ENCODE peak calls at places on chromosomes 3 and 15, in five cellular contexts. One of them, this sample, is unnamed.

GRCh38 chr3:32296251-32297204 is 58.0 kb downstream of the CMTM8 start:
- DNase-seq in cardiac muscle cell: peak; percentile 80
- DNase-seq in left ventricle myocardium inferior: peak; percentile 55
- DNase-seq in lower lobe of right lung: peak; percentile 69
- DNase-seq in heart left ventricle: peak; percentile 49
- DNase-seq in this sample: peak; percentile 63

GRCh38 chr15:32636410-32636809 is 5.1 kb upstream of the SCG5 start:
- DNase-seq in cardiac muscle cell: no peak
- DNase-seq in left ventricle myocardium inferior: no peak
- DNase-seq in lower lobe of right lung: no peak
- DNase-seq in heart left ventricle: no peak
- DNase-seq in this sample: no peak

GRCh38 chr15:98017150-98017964 is 56.9 kb downstream of the ARRDC4 start:
- DNase-seq in cardiac muscle cell: no peak
- DNase-seq in left ventricle myocardium inferior: no peak
- DNase-seq in lower lobe of right lung: no peak
- DNase-seq in heart left ventricle: no peak
- DNase-seq in this sample: no peak

GRCh38 chr3:52014613-52015012 is 18.9 kb upstream of the RPL29 start:
- DNase-seq in cardiac muscle cell: no peak
- DNase-seq in left ventricle myocardium inferior: no peak
- DNase-seq in lower lobe of right lung: no peak
- DNase-seq in heart left ventricle: no peak
- DNase-seq in this sample: no peak

GRCh38 chr3:117921908-117922456 is 1112.7 kb downstream of the IGSF11 start:
- DNase-seq in cardiac muscle cell: no peak
- DNase-seq in left ventricle myocardium inferior: no peak
- DNase-seq in lower lobe of right lung: no peak
- DNase-seq in heart left ventricle: no peak
- DNase-seq in this sample: no peak

GRCh38 chr3:61250784-61251173 is 473 bp downstream of the FHIT start:
- DNase-seq in cardiac muscle cell: peak; percentile 23
- DNase-seq in left ventricle myocardium inferior: peak; percentile 17
- DNase-seq in lower lobe of right lung: no peak
- DNase-seq in heart left ventricle: peak; percentile 46
- DNase-seq in this sample: peak; percentile 47

GRCh38 chr15:90099868-90100854 is 2.1 kb downstream of the IDH2 start:
- DNase-seq in cardiac muscle cell: peak; percentile 57
- DNase-seq in left ventricle myocardium inferior: no peak
- DNase-seq in lower lobe of right lung: no peak
- DNase-seq in heart left ventricle: peak; percentile 69
- DNase-seq in this sample: peak; percentile 69

GRCh38 chr3:176513604-176514003 is 683.7 kb downstream of the TBL1XR1 start:
- DNase-seq in cardiac muscle cell: peak; percentile 6
- DNase-seq in left ventricle myocardium inferior: no peak
- DNase-seq in lower lobe of right lung: no peak
- DNase-seq in heart left ventricle: no peak
- DNase-seq in this sample: no peak

GRCh38 chr3:196150481-196150880 is 60.7 kb downstream of the ZDHHC19 start:
- DNase-seq in cardiac muscle cell: no peak
- DNase-seq in left ventricle myocardium inferior: no peak
- DNase-seq in lower lobe of right lung: no peak
- DNase-seq in heart left ventricle: no peak
- DNase-seq in this sample: peak; percentile 54

GRCh38 chr15:90160781-90161727 is 40.1 kb upstream of the SEMA4B start:
- DNase-seq in cardiac muscle cell: no peak
- DNase-seq in left ventricle myocardium inferior: no peak
- DNase-seq in lower lobe of right lung: peak; percentile 78
- DNase-seq in heart left ventricle: no peak
- DNase-seq in this sample: peak; percentile 94

GRCh38 chr3:70471464-70472342 is 159.3 kb upstream of the MDFIC2 start:
- DNase-seq in cardiac muscle cell: no peak
- DNase-seq in left ventricle myocardium inferior: no peak
- DNase-seq in lower lobe of right lung: no peak
- DNase-seq in heart left ventricle: no peak
- DNase-seq in this sample: peak; percentile 9

GRCh38 chr15:69568621-69569020 is 116.0 kb downstream of the RPLP1 start:
- DNase-seq in cardiac muscle cell: peak; percentile 85
- DNase-seq in left ventricle myocardium inferior: no peak
- DNase-seq in lower lobe of right lung: no peak
- DNase-seq in heart left ventricle: no peak
- DNase-seq in this sample: no peak

GRCh38 chr3:112416391-112417212 is 82.7 kb downstream of the BTLA start:
- DNase-seq in cardiac muscle cell: no peak
- DNase-seq in left ventricle myocardium inferior: no peak
- DNase-seq in lower lobe of right lung: no peak
- DNase-seq in heart left ventricle: no peak
- DNase-seq in this sample: no peak

GRCh38 chr15:89496155-89497098 is at the start of gene RHCG:
- DNase-seq in cardiac muscle cell: peak; percentile 60
- DNase-seq in left ventricle myocardium inferior: no peak
- DNase-seq in lower lobe of right lung: no peak
- DNase-seq in heart left ventricle: no peak
- DNase-seq in this sample: peak; percentile 4

GRCh38 chr3:98032881-98033280 is 2.2 kb downstream of the GABRR3 start:
- DNase-seq in cardiac muscle cell: no peak
- DNase-seq in left ventricle myocardium inferior: no peak
- DNase-seq in lower lobe of right lung: no peak
- DNase-seq in heart left ventricle: no peak
- DNase-seq in this sample: no peak

GRCh38 chr3:46059432-46059831 is 32.1 kb upstream of the XCR1 start:
- DNase-seq in cardiac muscle cell: no peak
- DNase-seq in left ventricle myocardium inferior: no peak
- DNase-seq in lower lobe of right lung: no peak
- DNase-seq in heart left ventricle: no peak
- DNase-seq in this sample: no peak

GRCh38 chr15:34155859-34156258 is 54.0 kb downstream of the PGBD4 start:
- DNase-seq in cardiac muscle cell: no peak
- DNase-seq in left ventricle myocardium inferior: no peak
- DNase-seq in lower lobe of right lung: no peak
- DNase-seq in heart left ventricle: no peak
- DNase-seq in this sample: no peak

GRCh38 chr3:21919383-21919782 is 168.4 kb upstream of the ZNF385D start:
- DNase-seq in cardiac muscle cell: no peak
- DNase-seq in left ventricle myocardium inferior: no peak
- DNase-seq in lower lobe of right lung: no peak
- DNase-seq in heart left ventricle: no peak
- DNase-seq in this sample: no peak

GRCh38 chr3:55486857-55487375 is at the start of gene WNT5A:
- DNase-seq in cardiac muscle cell: peak; percentile 60
- DNase-seq in left ventricle myocardium inferior: peak; percentile 53
- DNase-seq in lower lobe of right lung: peak; percentile 67
- DNase-seq in heart left ventricle: peak; percentile 41
- DNase-seq in this sample: peak; percentile 69

GRCh38 chr3:106261915-106262683 is 393.3 kb upstream of the CBLB start:
- DNase-seq in cardiac muscle cell: peak; percentile 38
- DNase-seq in left ventricle myocardium inferior: no peak
- DNase-seq in lower lobe of right lung: no peak
- DNase-seq in heart left ventricle: no peak
- DNase-seq in this sample: no peak

GRCh38 chr3:122944671-122945151 is 82.9 kb downstream of the SEMA5B start:
- DNase-seq in cardiac muscle cell: peak; percentile 67
- DNase-seq in left ventricle myocardium inferior: no peak
- DNase-seq in lower lobe of right lung: no peak
- DNase-seq in heart left ventricle: no peak
- DNase-seq in this sample: no peak

GRCh38 chr15:40267670-40268069 is 15.2 kb downstream of the ANKRD63 start:
- DNase-seq in cardiac muscle cell: no peak
- DNase-seq in left ventricle myocardium inferior: no peak
- DNase-seq in lower lobe of right lung: no peak
- DNase-seq in heart left ventricle: no peak
- DNase-seq in this sample: no peak

GRCh38 chr3:107598926-107599754 is 76.4 kb downstream of the BBX start:
- DNase-seq in cardiac muscle cell: peak; percentile 62
- DNase-seq in left ventricle myocardium inferior: peak; percentile 44
- DNase-seq in lower lobe of right lung: peak; percentile 55
- DNase-seq in heart left ventricle: peak; percentile 48
- DNase-seq in this sample: peak; percentile 45

GRCh38 chr3:65288781-65289180 is 601.0 kb upstream of the ADAMTS9 start:
- DNase-seq in cardiac muscle cell: no peak
- DNase-seq in left ventricle myocardium inferior: no peak
- DNase-seq in lower lobe of right lung: no peak
- DNase-seq in heart left ventricle: no peak
- DNase-seq in this sample: no peak

GRCh38 chr3:13072239-13073041 is 789 bp downstream of the IQSEC1 start:
- DNase-seq in cardiac muscle cell: no peak
- DNase-seq in left ventricle myocardium inferior: peak; percentile 77
- DNase-seq in lower lobe of right lung: no peak
- DNase-seq in heart left ventricle: peak; percentile 87
- DNase-seq in this sample: no peak

GRCh38 chr3:54353547-54354339 is 231.4 kb downstream of the CACNA2D3 start:
- DNase-seq in cardiac muscle cell: peak; percentile 50
- DNase-seq in left ventricle myocardium inferior: peak; percentile 25
- DNase-seq in lower lobe of right lung: no peak
- DNase-seq in heart left ventricle: peak; percentile 40
- DNase-seq in this sample: peak; percentile 60

GRCh38 chr3:65344444-65344843 is 656.6 kb upstream of the ADAMTS9 start:
- DNase-seq in cardiac muscle cell: no peak
- DNase-seq in left ventricle myocardium inferior: no peak
- DNase-seq in lower lobe of right lung: no peak
- DNase-seq in heart left ventricle: no peak
- DNase-seq in this sample: no peak

GRCh38 chr3:134314588-134315285 is 59.5 kb downstream of the AMOTL2 start:
- DNase-seq in cardiac muscle cell: no peak
- DNase-seq in left ventricle myocardium inferior: no peak
- DNase-seq in lower lobe of right lung: no peak
- DNase-seq in heart left ventricle: peak; percentile 36
- DNase-seq in this sample: peak; percentile 2

GRCh38 chr15:100686725-100687488 is 84.5 kb downstream of the ASB7 start:
- DNase-seq in cardiac muscle cell: no peak
- DNase-seq in left ventricle myocardium inferior: no peak
- DNase-seq in lower lobe of right lung: no peak
- DNase-seq in heart left ventricle: no peak
- DNase-seq in this sample: no peak

GRCh38 chr3:16181361-16181760 is 6.9 kb downstream of the GALNT15 start:
- DNase-seq in cardiac muscle cell: peak; percentile 48
- DNase-seq in left ventricle myocardium inferior: peak; percentile 50
- DNase-seq in lower lobe of right lung: peak; percentile 83
- DNase-seq in heart left ventricle: peak; percentile 52
- DNase-seq in this sample: peak; percentile 30

GRCh38 chr3:29170894-29171582 is 109.8 kb upstream of the RBMS3 start:
- DNase-seq in cardiac muscle cell: peak; percentile 62
- DNase-seq in left ventricle myocardium inferior: no peak
- DNase-seq in lower lobe of right lung: no peak
- DNase-seq in heart left ventricle: no peak
- DNase-seq in this sample: no peak

GRCh38 chr3:166199491-166199890 is 362.3 kb upstream of the BCHE start:
- DNase-seq in cardiac muscle cell: no peak
- DNase-seq in left ventricle myocardium inferior: no peak
- DNase-seq in lower lobe of right lung: no peak
- DNase-seq in heart left ventricle: no peak
- DNase-seq in this sample: no peak

GRCh38 chr3:64977308-64978100 is 289.7 kb upstream of the ADAMTS9 start:
- DNase-seq in cardiac muscle cell: peak; percentile 44
- DNase-seq in left ventricle myocardium inferior: no peak
- DNase-seq in lower lobe of right lung: no peak
- DNase-seq in heart left ventricle: no peak
- DNase-seq in this sample: no peak

GRCh38 chr15:43241100-43241499 is 20.3 kb upstream of the EPB42 start:
- DNase-seq in cardiac muscle cell: peak; percentile 62
- DNase-seq in left ventricle myocardium inferior: peak; percentile 26
- DNase-seq in lower lobe of right lung: no peak
- DNase-seq in heart left ventricle: peak; percentile 44
- DNase-seq in this sample: no peak

GRCh38 chr3:11995061-11995460 is 9.1 kb upstream of the SYN2 start:
- DNase-seq in cardiac muscle cell: no peak
- DNase-seq in left ventricle myocardium inferior: no peak
- DNase-seq in lower lobe of right lung: no peak
- DNase-seq in heart left ventricle: no peak
- DNase-seq in this sample: no peak

GRCh38 chr15:87365221-87365620 is 891.3 kb downstream of the NTRK3 start:
- DNase-seq in cardiac muscle cell: peak; percentile 76
- DNase-seq in left ventricle myocardium inferior: no peak
- DNase-seq in lower lobe of right lung: no peak
- DNase-seq in heart left ventricle: no peak
- DNase-seq in this sample: no peak

GRCh38 chr3:10646531-10647335 is 141.3 kb upstream of the ATP2B2 start:
- DNase-seq in cardiac muscle cell: no peak
- DNase-seq in left ventricle myocardium inferior: no peak
- DNase-seq in lower lobe of right lung: no peak
- DNase-seq in heart left ventricle: no peak
- DNase-seq in this sample: no peak

DNA sequence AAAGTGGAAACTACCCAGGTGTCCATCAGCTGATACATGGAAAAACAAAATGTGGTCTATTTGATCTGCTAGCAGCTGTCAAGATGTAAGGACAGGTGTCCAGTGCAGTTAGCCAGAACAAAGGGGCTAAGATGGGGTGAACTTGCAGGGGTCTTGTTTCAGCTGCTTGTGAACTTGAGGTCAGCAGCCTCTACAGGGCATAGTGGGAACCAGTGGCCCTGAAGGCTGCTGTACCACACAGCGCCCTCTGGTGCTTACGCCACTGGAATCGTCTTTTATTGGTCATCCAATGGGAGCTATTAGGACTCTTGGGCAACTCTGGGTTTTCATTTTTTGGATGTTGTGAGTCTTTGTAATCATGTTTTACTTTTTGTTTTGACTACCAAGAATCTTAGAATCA is 62.2 kb upstream of the CTSH start:
- DNase-seq in cardiac muscle cell: peak; percentile 71
- DNase-seq in left ventricle myocardium inferior: peak; percentile 42
- DNase-seq in lower lobe of right lung: peak; percentile 72
- DNase-seq in heart left ventricle: peak; percentile 78
- DNase-seq in this sample: peak; percentile 58
- H3K4me1 ChIP-seq in cardiac muscle cell: peaks cover 10% of the 10 kb centered on the region
- H3K4me1 ChIP-seq in left ventricle myocardium inferior: peaks cover 5% of the 10 kb centered on the region
- H3K4me1 ChIP-seq in lower lobe of right lung: peaks cover 15% of the 10 kb centered on the region
- H3K4me1 ChIP-seq in heart left ventricle: peaks cover 7% of the 10 kb centered on the region
- H3K4me1 ChIP-seq in this sample: peaks cover 3% of the 10 kb centered on the region

DNA sequence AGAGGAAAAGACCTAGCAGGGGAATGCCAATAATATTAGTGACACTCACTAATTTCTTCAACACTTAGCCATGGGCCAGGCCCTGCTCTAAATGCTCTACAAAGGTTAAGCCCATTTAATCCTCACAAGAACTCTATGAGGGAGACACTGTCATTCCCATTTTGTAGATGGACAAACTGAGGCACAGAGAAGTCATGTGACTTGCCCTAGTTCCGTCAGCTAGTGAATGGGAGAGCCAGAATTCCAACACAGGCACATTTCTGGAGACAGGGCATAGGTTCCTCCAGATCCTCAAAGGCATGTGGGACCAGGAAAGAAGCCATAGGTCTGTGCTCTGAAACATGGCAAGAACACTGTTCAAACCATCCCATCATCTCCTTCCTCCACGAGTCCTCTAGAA is 31.5 kb downstream of the LOXL1 start:
- DNase-seq in cardiac muscle cell: no peak
- DNase-seq in left ventricle myocardium inferior: no peak
- DNase-seq in lower lobe of right lung: no peak
- DNase-seq in heart left ventricle: no peak
- DNase-seq in this sample: no peak
- H3K27ac ChIP-seq in cardiac muscle cell: no peak overlapping the region
- H3K27ac ChIP-seq in left ventricle myocardium inferior: no peak overlapping the region
- H3K27ac ChIP-seq in lower lobe of right lung: no peak overlapping the region
- H3K27ac ChIP-seq in heart left ventricle: no peak overlapping the region
- H3K27ac ChIP-seq in this sample: no peak overlapping the region

GRCh38 chr3:18847583-18848197 is 300.6 kb upstream of the KCNH8 start:
- DNase-seq in cardiac muscle cell: no peak
- DNase-seq in left ventricle myocardium inferior: no peak
- DNase-seq in lower lobe of right lung: no peak
- DNase-seq in heart left ventricle: no peak
- DNase-seq in this sample: no peak
- TF ChIP-seq CTCF in cardiac muscle cell: no peak
- TF ChIP-seq CTCF in left ventricle myocardium inferior: peak; percentile 22
- TF ChIP-seq CTCF in lower lobe of right lung: peak; percentile 31
- TF ChIP-seq CTCF in heart left ventricle: no peak
- TF ChIP-seq CTCF in this sample: peak; percentile 17

GRCh38 chr3:181728470-181728869 is 16.7 kb downstream of the SOX2 start:
- DNase-seq in cardiac muscle cell: no peak
- DNase-seq in left ventricle myocardium inferior: no peak
- DNase-seq in lower lobe of right lung: no peak
- DNase-seq in heart left ventricle: no peak
- DNase-seq in this sample: no peak
- H3K4me1 ChIP-seq in cardiac muscle cell: no peaks in the 10 kb centered on the region
- H3K4me1 ChIP-seq in left ventricle myocardium inferior: peaks cover 22% of the 10 kb centered on the region
- H3K4me1 ChIP-seq in lower lobe of right lung: peaks cover 21% of the 10 kb centered on the region
- H3K4me1 ChIP-seq in heart left ventricle: peaks cover 10% of the 10 kb centered on the region
- H3K4me1 ChIP-seq in this sample: peaks cover 11% of the 10 kb centered on the region